ENCODE peak calls at places on chromosome 20, in nine cellular contexts. L is tibial nerve, I is WTC11, V is fibroblast of pulmonary artery, U is testis, S is nephron progenitor cell, D is adrenal gland, N is endothelial cell of umbilical vein, M is GM12865. E is an unnamed sample.

GRCh38 chr20:13996265-13996664 is 949 bp downstream of the MACROD2 start:
- DNase-seq in D (no peak), N (peak), L (no peak), I (no peak), U (no peak), S (no peak), M (no peak), V (no peak), E (peak)

GRCh38 chr20:40416274-40416673 is 272.8 kb downstream of the MAFB start:
- DNase-seq in N (no peak), M (no peak), V (no peak), I (no peak), L (no peak), D (no peak), S (no peak), U (no peak), E (no peak)

GRCh38 chr20:17560344-17561074 is 9.4 kb upstream of the DSTN start:
- DNase-seq in U (no peak), N (no peak), D (no peak), L (no peak), M (no peak), I (no peak), S (no peak), V (no peak), E (no peak)

GRCh38 chr20:15653396-15654207 is 919.6 kb downstream of the KIF16B start:
- DNase-seq in S (peak), V (no peak), D (no peak), U (no peak), M (no peak), L (no peak), I (no peak), N (no peak), E (no peak)

GRCh38 chr20:34817801-34818200 is 7.7 kb downstream of the NCOA6 start:
- DNase-seq in V (no peak), S (no peak), U (no peak), I (no peak), L (no peak), N (no peak), D (no peak), M (no peak), E (no peak)

GRCh38 chr20:3796477-3797225 is 541 bp downstream of the CDC25B start:
- DNase-seq in U (no peak), L (no peak), S (no peak), V (no peak), N (no peak), M (no peak), D (peak), I (no peak), E (no peak)

GRCh38 chr20:25360631-25361286 is 29.9 kb downstream of the ABHD12 start:
- DNase-seq in U (no peak), N (peak), I (no peak), V (peak), L (no peak), S (no peak), D (no peak), M (no peak), E (no peak)

GRCh38 chr20:24571159-24571558 is 101.7 kb downstream of the SYNDIG1 start:
- DNase-seq in I (no peak), U (no peak), V (no peak), S (no peak), N (no peak), M (no peak), L (no peak), D (no peak), E (no peak)

GRCh38 chr20:20362774-20363435 is 5.0 kb upstream of the INSM1 start:
- DNase-seq in N (no peak), D (no peak), I (peak), S (peak), U (no peak), L (no peak), M (no peak), V (no peak), E (no peak)

DNA sequence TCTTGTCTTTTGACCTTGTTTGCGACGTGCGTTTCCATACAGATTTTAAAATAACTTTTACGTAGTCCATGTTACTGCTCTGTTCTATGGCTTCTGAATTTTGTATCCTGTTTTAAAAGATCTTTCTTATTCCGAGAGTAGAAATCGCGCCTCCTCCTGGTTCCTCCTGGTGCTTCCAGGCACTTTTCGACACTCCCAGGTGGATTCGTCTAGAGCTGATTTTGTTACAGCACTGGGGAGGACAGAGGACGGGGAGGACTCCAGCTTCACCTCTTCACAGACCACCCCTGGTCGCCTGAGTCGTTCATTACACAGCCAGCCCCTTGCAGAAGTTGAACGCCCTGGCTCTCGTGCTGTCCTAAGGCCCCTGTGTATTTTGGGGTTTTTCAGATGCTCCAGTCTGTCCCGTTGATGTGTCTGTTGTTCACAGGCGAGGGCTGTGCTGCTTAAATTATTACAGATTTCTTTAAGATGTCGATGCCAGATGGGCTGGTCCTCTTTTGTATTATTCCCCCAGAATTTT is 30.4 kb downstream of the COL20A1 start:
- DNase-seq in D (no peak), M (no peak), N (no peak), V (no peak), S (no peak), U (no peak), L (no peak), I (no peak), E (peak)
- TF ChIP-seq CTCF in D (no peak), M (no peak), N (no peak), V (peak), S (no peak), U (no peak), L (no peak), I (no peak), E (no peak)

GRCh38 chr20:4819901-4820300 is 98.2 kb downstream of the PRND start:
- DNase-seq in U (no peak), L (no peak), I (no peak), N (no peak), S (no peak), D (no peak), V (no peak), M (no peak), E (no peak)
- TF ChIP-seq CTCF in U (no peak), L (no peak), I (no peak), N (no peak), S (no peak), D (no peak), V (no peak), M (no peak), E (no peak)

GRCh38 chr20:50169329-50169823 is 15.9 kb upstream of the PEDS1 start:
- DNase-seq in I (peak), D (peak), S (peak), M (peak), L (peak), U (peak), V (peak), N (peak), E (peak)
- TF ChIP-seq CTCF in I (peak), D (peak), S (peak), M (peak), L (peak), U (peak), V (no peak), N (peak), E (peak)

GRCh38 chr20:7375905-7376304 is 564.4 kb downstream of the HAO1 start:
- DNase-seq in V (peak), M (peak), D (no peak), S (no peak), I (no peak), U (no peak), N (peak), L (no peak), E (no peak)
- TF ChIP-seq CTCF in V (peak), M (peak), D (peak), S (peak), I (no peak), U (no peak), N (peak), L (peak), E (peak)

GRCh38 chr20:46253391-46253790 is 54.9 kb downstream of the CDH22 start:
- DNase-seq in U (peak), I (peak), N (no peak), M (no peak), D (peak), V (no peak), L (no peak), S (peak), E (no peak)
- TF ChIP-seq CTCF in U (no peak), I (no peak), N (no peak), M (no peak), D (no peak), V (no peak), L (no peak), S (peak), E (no peak)

E was measured in CD14-positive monocyte.